ENCODE peak calls at places on chromosomes 7 and 10, in four cellular contexts. V, L, I and O are unnamed samples. For H3K4me1, the result is how much of the 10 kb centered on the place peaks cover.

GRCh38 chr10:130336612-130337304 is 200.6 kb downstream of the GLRX3 start:
- DNase-seq in V (no peak), L (peak), I (no peak), O (no peak)

GRCh38 chr7:30225863-30226361 is 58.5 kb upstream of the ZNRF2 start:
- DNase-seq in V (no peak), L (no peak), I (peak), O (no peak)

GRCh38 chr7:3103614-3104399 is 60.1 kb upstream of the CARD11 start:
- DNase-seq in V (no peak), L (no peak), I (no peak), O (no peak)

GRCh38 chr7:113267271-113267670 is 148.9 kb upstream of the SMIM30 start:
- DNase-seq in V (no peak), L (no peak), I (no peak), O (no peak)

GRCh38 chr7:158737064-158737695 is 32.6 kb upstream of the NCAPG2 start:
- DNase-seq in V (no peak), L (no peak), I (no peak), O (no peak)

GRCh38 chr10:46233101-46233500 is 53.7 kb upstream of the ANTXRL start:
- DNase-seq in V (no peak), L (peak), I (no peak), O (no peak)

GRCh38 chr7:100191775-100192174 is 14.1 kb downstream of the STAG3 start:
- DNase-seq in V (no peak), L (no peak), I (peak), O (no peak)

GRCh38 chr10:27783660-27784059 is 38.0 kb upstream of the MKX start:
- DNase-seq in V (peak), L (peak), I (peak), O (peak)

GRCh38 chr7:10860516-10860915 is 113.2 kb upstream of the PHF14 start:
- DNase-seq in V (no peak), L (peak), I (no peak), O (no peak)

GRCh38 chr7:158533386-158534133 is 54.1 kb downstream of the PTPRN2 start:
- DNase-seq in V (no peak), L (no peak), I (no peak), O (no peak)

GRCh38 chr7:115585015-115585655 is 445.4 kb downstream of the TFEC start:
- DNase-seq in V (no peak), L (no peak), I (no peak), O (peak)

GRCh38 chr10:50347394-50347802 is 96.1 kb upstream of the ASAH2 start:
- DNase-seq in V (no peak), L (no peak), I (peak), O (no peak)

GRCh38 chr10:77989081-77989724 is 40.1 kb downstream of the POLR3A start:
- DNase-seq in V (no peak), L (no peak), I (no peak), O (no peak)

GRCh38 chr10:76033457-76034196 is 602.2 kb downstream of the LRMDA start:
- DNase-seq in V (peak), L (no peak), I (no peak), O (peak)
- TF ChIP-seq CTCF in V (no peak), L (peak), I (no peak), O (peak)

DNA sequence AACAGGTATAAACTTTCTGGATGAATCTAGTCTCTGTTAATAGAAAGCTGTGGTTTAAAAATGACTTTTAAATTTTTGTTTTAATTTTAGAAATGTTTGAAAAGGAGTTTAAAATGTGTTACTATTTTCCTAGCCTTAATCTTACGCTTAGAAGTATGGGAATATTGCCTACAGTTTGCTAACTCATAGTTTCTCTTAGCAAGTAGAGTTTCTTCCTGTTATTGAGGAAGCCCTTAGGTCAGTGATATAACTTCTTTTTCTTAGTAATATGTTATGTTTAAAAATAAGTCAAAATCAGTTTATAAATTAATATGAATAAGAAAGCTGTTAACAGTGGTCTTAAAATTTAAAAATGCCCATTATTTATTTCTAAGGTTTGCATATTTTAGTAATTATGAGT is 3.1 kb downstream of the STARD3NL start:
- DNase-seq in V (no peak), L (no peak), I (no peak), O (no peak)
- H3K4me1 ChIP-seq in V (under half), L (under half), I (under half), O (under half)

GRCh38 chr7:75772081-75773077 is at the start of gene CCL26:
- DNase-seq in V (no peak), L (no peak), I (peak), O (no peak)

DNA sequence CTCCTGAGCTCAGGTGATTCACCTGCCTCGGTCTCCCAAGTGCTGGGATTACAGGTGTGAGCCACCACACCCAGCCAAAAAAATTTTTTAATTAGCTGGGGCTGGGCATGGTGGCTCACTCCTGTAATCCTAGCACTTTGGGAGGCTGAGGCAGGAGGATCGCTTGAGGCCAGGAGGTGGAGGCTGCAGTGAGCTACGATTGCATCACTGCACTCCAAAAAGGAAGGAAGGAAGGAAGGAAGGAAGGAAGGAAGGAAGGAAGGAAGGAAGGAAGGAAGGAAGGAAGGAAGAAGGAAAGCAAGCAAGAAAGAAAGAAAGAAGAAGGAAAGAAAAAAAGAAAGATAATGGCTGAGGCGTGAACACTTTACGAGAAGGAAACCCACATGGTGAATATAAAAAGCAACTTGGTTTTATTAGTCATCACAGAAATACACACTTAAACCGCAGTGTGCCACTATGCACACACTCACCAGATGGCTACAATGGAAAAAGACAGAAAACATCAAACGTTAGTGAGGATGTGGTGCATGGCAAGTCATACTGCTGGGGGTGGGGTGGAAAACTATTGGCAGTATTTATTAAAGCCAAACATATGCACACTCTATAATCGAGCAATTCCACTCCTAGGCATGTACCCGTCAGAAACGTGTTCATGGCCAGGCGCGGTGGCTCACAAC is 4.4 kb upstream of the CCL26 start:
- DNase-seq in V (no peak), L (no peak), I (peak), O (no peak)
- TF ChIP-seq CTCF in V (no peak), L (no peak), I (no peak), O (no peak)

GRCh38 chr7:137519964-137520363 is 176.4 kb upstream of the PTN start:
- DNase-seq in V (no peak), L (no peak), I (peak), O (no peak)
- H3K4me1 ChIP-seq in V (under half), L (under half), I (under half), O (under half)

DNA sequence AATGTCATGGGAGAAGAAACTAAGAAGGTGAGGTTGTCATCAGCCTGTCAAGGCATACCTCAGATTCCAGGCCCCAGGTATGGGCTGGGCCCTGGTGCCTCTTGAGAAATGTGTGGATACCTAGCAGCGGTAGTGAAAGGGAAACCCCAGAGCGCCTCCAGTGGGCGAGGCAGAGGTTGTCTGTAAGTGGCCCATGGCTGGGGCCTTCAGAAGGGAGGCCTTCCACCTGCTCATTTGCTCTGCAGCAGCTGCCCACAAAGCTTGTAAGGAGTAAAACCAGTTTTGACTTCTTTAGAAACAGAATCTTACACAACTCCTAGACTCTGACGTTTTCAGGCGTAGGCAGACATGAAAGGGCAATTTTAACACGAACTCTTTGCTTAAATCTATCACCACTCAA is 509.9 kb downstream of the PARD3 start:
- DNase-seq in V (no peak), L (peak), I (no peak), O (peak)
- TF ChIP-seq CTCF in V (no peak), L (peak), I (no peak), O (peak)

DNA sequence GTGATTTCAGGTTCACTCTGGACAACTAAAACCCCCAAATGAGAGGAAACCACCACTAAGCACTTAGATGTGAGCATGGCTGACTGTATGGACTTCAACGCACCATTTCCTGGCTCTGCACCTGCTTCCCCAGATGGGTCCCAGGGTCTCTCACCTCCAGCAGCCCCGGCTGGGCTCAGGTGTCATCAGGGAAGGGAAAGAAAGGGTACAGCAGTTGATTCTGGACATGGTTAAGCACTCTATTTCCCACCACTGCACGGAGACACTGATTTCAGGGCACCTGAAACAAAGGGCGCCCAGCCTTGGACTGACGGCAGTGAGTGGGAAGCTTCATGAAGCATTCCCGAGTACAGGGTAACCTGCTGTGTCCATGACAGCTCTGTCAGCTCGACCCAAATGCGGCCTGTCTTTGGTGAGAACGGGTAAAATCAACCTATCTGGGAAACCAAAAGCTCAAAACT is 19.0 kb downstream of the FAM53B start:
- DNase-seq in V (no peak), L (no peak), I (no peak), O (no peak)
- H3K4me1 ChIP-seq in V (under half), L (under half), I (under half), O (under half)

DNA sequence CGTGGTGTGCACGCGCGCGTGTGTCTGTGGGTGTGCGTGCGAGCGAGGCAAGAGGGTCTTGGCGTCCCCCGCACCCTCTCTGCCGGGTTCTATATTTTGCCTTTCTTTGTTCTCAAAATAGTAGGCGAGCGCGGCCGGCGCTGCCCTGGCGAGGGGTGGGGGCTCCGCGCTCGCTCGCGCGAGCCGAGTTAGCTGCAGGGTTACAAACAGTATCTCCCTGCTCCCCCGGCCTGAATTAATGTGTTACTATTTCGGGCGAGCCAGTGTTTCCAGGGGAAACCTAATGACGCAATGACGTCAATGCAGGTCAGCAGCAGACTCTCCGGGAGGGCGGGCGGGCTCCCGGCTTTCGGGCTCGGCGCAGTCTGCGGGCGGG is 73.8 kb upstream of the LEP start:
- DNase-seq in V (peak), L (peak), I (peak), O (peak)
- TF ChIP-seq CTCF in V (no peak), L (no peak), I (no peak), O (no peak)

DNA sequence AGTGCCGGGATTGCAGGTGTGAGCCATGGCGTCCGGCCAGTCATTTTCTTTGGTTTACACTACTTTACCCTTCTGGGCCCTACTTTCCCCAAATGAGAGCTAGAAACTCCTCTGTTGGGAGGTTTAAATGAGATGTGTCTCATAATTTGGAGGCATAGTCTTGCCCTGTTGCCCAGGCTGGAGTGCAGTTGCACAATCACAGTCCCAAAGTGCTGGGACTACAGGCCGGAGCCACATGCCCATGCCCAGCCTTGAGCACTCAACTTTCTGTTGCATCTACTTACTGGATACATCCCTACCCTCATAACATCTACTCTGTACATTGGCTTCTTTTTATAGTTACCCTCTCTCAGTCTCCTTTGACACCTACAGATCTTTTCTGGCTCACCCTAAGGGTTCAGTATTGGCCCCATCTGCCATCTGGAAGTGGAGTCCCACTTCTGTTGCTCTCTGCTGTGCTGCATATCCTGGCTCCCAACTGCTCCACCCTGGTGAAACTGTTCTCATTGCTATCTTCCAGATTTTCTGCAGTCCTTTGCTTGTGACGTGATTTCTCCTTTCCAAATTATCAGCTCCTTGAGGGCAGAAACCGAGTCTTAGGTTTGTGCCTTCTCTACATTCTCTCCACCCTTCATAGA is 8.4 kb downstream of the EIF4H start:
- DNase-seq in V (no peak), L (no peak), I (no peak), O (no peak)
- H3K4me1 ChIP-seq in V (under half), L (under half), I (under half), O (under half)

GRCh38 chr10:76257816-76258215 is 826.4 kb downstream of the LRMDA start:
- DNase-seq in V (no peak), L (no peak), I (no peak), O (no peak)
- TF ChIP-seq CTCF in V (no peak), L (no peak), I (no peak), O (no peak)